ENCODE peak calls at places on chromosomes 5 and 9, in nine cellular contexts. I is left ventricle myocardium superior, E is ecto neural progenitor cell, J is ureter, M is NCI-H1092 treated with DMSO at 0.1 percent for 48 hours, S is IMR-90, N is sciatic nerve, T is neural progenitor cell, G is heart right ventricle. Z is an unnamed sample.

GRCh38 chr5:26295541-26295940 is 742.8 kb downstream of the CDH9 start:
- DNase-seq in N (no peak), I (no peak), E (no peak), J (no peak), M (no peak), T (no peak), G (no peak), S (no peak), Z (no peak)

GRCh38 chr9:135070198-135070951 is 17.1 kb upstream of the OLFM1 start:
- DNase-seq in G (no peak), N (peak; percentile 38), S (no peak), J (no peak), M (peak; percentile 32), I (no peak), E (peak; percentile 76), T (peak; percentile 87), Z (no peak)

GRCh38 chr5:90390326-90390725 is 19.2 kb downstream of the CETN3 start:
- DNase-seq in M (no peak), S (no peak), N (no peak), E (no peak), J (no peak), T (no peak), G (no peak), I (no peak), Z (no peak)

GRCh38 chr5:77630246-77631165 is 8.0 kb downstream of the OTP start:
- DNase-seq in S (no peak), J (no peak), T (peak; percentile 86), E (peak; percentile 82), M (no peak), G (no peak), N (no peak), I (peak; percentile 69), Z (no peak)

GRCh38 chr5:88833371-88834107 is 49.4 kb downstream of the MEF2C start:
- DNase-seq in I (no peak), J (no peak), T (no peak), N (no peak), E (no peak), M (no peak), G (peak; percentile 81), S (peak; percentile 74), Z (no peak)

GRCh38 chr9:113602126-113603119 is 138.9 kb downstream of the RGS3 start:
- DNase-seq in T (peak; percentile 64), E (no peak), I (peak; percentile 88), N (peak; percentile 84), J (peak; percentile 75), S (peak; percentile 88), M (peak; percentile 94), G (peak; percentile 87), Z (no peak)

GRCh38 chr5:96427823-96428222 is 5.2 kb downstream of the PCSK1 start:
- DNase-seq in J (no peak), I (no peak), S (peak; percentile 15), T (peak; percentile 53), E (no peak), N (no peak), M (no peak), G (no peak), Z (no peak)

GRCh38 chr5:91121347-91121993 is 261.6 kb downstream of the ARRDC3 start:
- DNase-seq in E (no peak), I (no peak), T (no peak), J (no peak), M (no peak), S (no peak), N (no peak), G (no peak), Z (no peak)

GRCh38 chr5:96129276-96129675 is 167.6 kb upstream of the ELL2 start:
- DNase-seq in G (no peak), I (no peak), J (no peak), E (no peak), T (no peak), N (no peak), S (no peak), M (no peak), Z (no peak)

GRCh38 chr9:74598874-74599273 is 101.7 kb downstream of the RORB start:
- DNase-seq in N (no peak), T (no peak), J (no peak), I (no peak), S (no peak), M (no peak), G (no peak), E (no peak), Z (no peak)

GRCh38 chr9:21709464-21710058 is 92.9 kb upstream of the MTAP start:
- DNase-seq in I (no peak), J (peak; percentile 57), M (peak; percentile 33), G (peak; percentile 34), N (peak; percentile 74), S (peak; percentile 53), T (peak; percentile 78), E (peak; percentile 61), Z (no peak)

GRCh38 chr5:146516151-146516475 is at the start of gene GPR151:
- DNase-seq in J (no peak), T (no peak), E (no peak), I (no peak), G (no peak), N (no peak), S (peak; percentile 9), M (no peak), Z (no peak)

GRCh38 chr9:114634387-114634786 is 23.2 kb downstream of the TEX53 start:
- DNase-seq in T (no peak), J (no peak), N (no peak), E (no peak), G (no peak), I (no peak), M (no peak), S (no peak), Z (no peak)

GRCh38 chr5:172052454-172053236 is 46.2 kb upstream of the FBXW11 start:
- DNase-seq in E (no peak), T (peak; percentile 18), G (peak; percentile 80), I (peak; percentile 84), J (no peak), N (no peak), S (peak; percentile 86), M (no peak), Z (no peak)

GRCh38 chr5:119333421-119333851 is 22.4 kb upstream of the TNFAIP8 start:
- DNase-seq in G (no peak), T (no peak), N (no peak), J (no peak), I (no peak), S (peak; percentile 21), E (no peak), M (no peak), Z (no peak)

GRCh38 chr5:9544056-9544455 is 1.8 kb downstream of the SEMA5A start:
- DNase-seq in T (no peak), S (peak; percentile 22), J (no peak), G (no peak), I (no peak), N (no peak), E (no peak), M (no peak), Z (no peak)

GRCh38 chr9:130636648-130637020 is 27.8 kb upstream of the PRDM12 start:
- DNase-seq in J (no peak), M (no peak), G (no peak), E (no peak), S (no peak), T (no peak), N (no peak), I (no peak), Z (no peak)

GRCh38 chr9:113620016-113620376 is 156.5 kb downstream of the RGS3 start:
- DNase-seq in J (no peak), M (no peak), S (no peak), T (no peak), I (no peak), G (no peak), E (no peak), N (no peak), Z (no peak)

GRCh38 chr5:37799865-37800421 is 39.9 kb downstream of the GDNF start:
- DNase-seq in T (no peak), M (no peak), N (no peak), S (no peak), I (no peak), G (no peak), J (no peak), E (no peak), Z (no peak)

GRCh38 chr5:74798977-74799911 is 32.2 kb downstream of the NSA2 start:
- DNase-seq in G (no peak), E (no peak), T (no peak), N (no peak), S (peak; percentile 20), I (no peak), M (no peak), J (no peak), Z (peak; percentile 11)

GRCh38 chr5:43075319-43076293 is 35.5 kb upstream of the ANXA2R start:
- DNase-seq in G (peak; percentile 40), N (no peak), I (peak; percentile 63), S (no peak), E (no peak), M (no peak), J (no peak), T (no peak), Z (no peak)

GRCh38 chr5:78269088-78269703 is 25.3 kb downstream of the AP3B1 start:
- DNase-seq in G (no peak), J (no peak), M (no peak), S (peak; percentile 12), N (no peak), T (no peak), E (no peak), I (no peak), Z (no peak)

GRCh38 chr9:125332527-125332926 is 70.9 kb downstream of the GAPVD1 start:
- DNase-seq in S (no peak), G (no peak), J (no peak), T (no peak), E (no peak), M (no peak), N (no peak), I (no peak), Z (no peak)

GRCh38 chr9:126885089-126885753 is 24.8 kb downstream of the ZBTB34 start:
- DNase-seq in E (no peak), G (no peak), N (no peak), I (no peak), S (peak; percentile 42), J (no peak), T (no peak), M (no peak), Z (no peak)

GRCh38 chr5:88688981-88689661 is 193.9 kb downstream of the MEF2C start:
- DNase-seq in J (no peak), G (no peak), E (no peak), M (no peak), N (no peak), T (no peak), S (no peak), I (no peak), Z (no peak)

GRCh38 chr5:171386861-171387254 is 791 bp upstream of the NPM1 start:
- DNase-seq in G (no peak), I (no peak), M (no peak), J (no peak), E (peak; percentile 57), T (peak; percentile 62), S (peak; percentile 12), N (no peak), Z (no peak)

GRCh38 chr9:134566196-134566822 is 75.3 kb upstream of the COL5A1 start:
- DNase-seq in N (peak; percentile 42), E (no peak), S (no peak), T (no peak), J (peak; percentile 5), I (no peak), G (no peak), M (no peak), Z (no peak)

GRCh38 chr5:169650701-169651331 is 13.7 kb downstream of the DOCK2 start:
- DNase-seq in S (peak; percentile 91), G (no peak), T (no peak), J (no peak), M (no peak), E (no peak), I (no peak), N (no peak), Z (no peak)

GRCh38 chr5:72010395-72010794 is 96.9 kb upstream of the MAP1B start:
- DNase-seq in G (no peak), J (no peak), I (no peak), N (no peak), M (no peak), S (no peak), T (no peak), E (no peak), Z (no peak)

GRCh38 chr9:115158666-115159481 is 40.9 kb upstream of the TNC start:
- DNase-seq in I (no peak), S (peak; percentile 78), J (no peak), N (no peak), E (no peak), M (no peak), G (no peak), T (no peak), Z (no peak)

GRCh38 chr9:18893051-18893450 is 140.0 kb downstream of the SAXO1 start:
- DNase-seq in S (no peak), E (no peak), M (no peak), J (no peak), N (no peak), I (no peak), T (no peak), G (no peak), Z (no peak)